ENCODE peak calls at places on chromosomes 16 and 17, in ten cellular contexts. T, R, U, P, M, N, I, Y, G and K are unnamed samples.

GRCh38 chr16:84929421-84930297 is 81.7 kb downstream of the ZDHHC7 start:
- DNase-seq in I (no peak), M (no peak), U (no peak), T (no peak), G (peak; percentile 54), R (peak; percentile 60), N (no peak), P (no peak), Y (no peak), K (no peak)

GRCh38 chr16:30622455-30623032 is 12.4 kb upstream of the ZNF689 start:
- DNase-seq in N (no peak), I (no peak), Y (no peak), G (no peak), P (no peak), M (no peak), R (no peak), U (no peak), T (no peak), K (no peak)

GRCh38 chr17:31586946-31587345 is 195.5 kb downstream of the RAB11FIP4 start:
- DNase-seq in Y (no peak), I (no peak), P (no peak), T (no peak), M (no peak), U (no peak), R (no peak), N (no peak), G (peak; percentile 75), K (no peak)

GRCh38 chr17:15092762-15093161 is 172.4 kb downstream of the PMP22 start:
- DNase-seq in M (no peak), I (peak; percentile 3), G (peak; percentile 63), T (no peak), P (no peak), U (no peak), R (no peak), Y (no peak), N (no peak), K (no peak)

GRCh38 chr17:2383628-2384167 is 17.2 kb downstream of the MNT start:
- DNase-seq in Y (no peak), T (no peak), P (no peak), I (no peak), G (peak; percentile 58), R (no peak), U (no peak), M (no peak), N (no peak), K (no peak)

GRCh38 chr16:48542020-48542473 is 67.9 kb downstream of the N4BP1 start:
- DNase-seq in N (peak; percentile 54), U (peak; percentile 75), I (no peak), R (peak; percentile 56), P (peak; percentile 61), G (peak; percentile 83), T (peak; percentile 34), M (peak; percentile 24), Y (peak; percentile 37), K (no peak)

GRCh38 chr17:42672038-42672437 is 4.8 kb downstream of the PLEKHH3 start:
- DNase-seq in N (no peak), Y (no peak), I (no peak), G (no peak), R (no peak), M (no peak), U (no peak), P (no peak), T (peak; percentile 39), K (no peak)

GRCh38 chr16:24850289-24850931 is 4.6 kb downstream of the SLC5A11 start:
- DNase-seq in M (no peak), Y (no peak), N (no peak), P (no peak), T (no peak), U (no peak), G (peak; percentile 64), I (no peak), R (no peak), K (no peak)

GRCh38 chr17:68248886-68249872 is 1.3 kb downstream of the AMZ2 start:
- DNase-seq in U (no peak), Y (no peak), M (no peak), I (no peak), G (no peak), P (no peak), N (no peak), T (no peak), R (no peak), K (no peak)

GRCh38 chr16:28491080-28491969 is 549 bp downstream of the CLN3 start:
- DNase-seq in M (peak; percentile 33), Y (peak; percentile 48), U (peak; percentile 70), I (no peak), P (peak; percentile 46), N (peak; percentile 23), T (peak; percentile 50), G (peak; percentile 52), R (peak; percentile 46), K (peak; percentile 41)

GRCh38 chr16:66741131-66741900 is 10.1 kb downstream of the DYNC1LI2 start:
- DNase-seq in N (peak; percentile 24), R (peak; percentile 91), I (peak; percentile 71), G (peak; percentile 98), U (peak; percentile 84), P (peak; percentile 91), T (peak; percentile 94), M (no peak), Y (peak; percentile 97), K (peak; percentile 50)

GRCh38 chr17:40980594-40980993 is 3.5 kb downstream of the KRT40 start:
- DNase-seq in U (no peak), Y (no peak), P (no peak), M (no peak), G (peak; percentile 77), I (no peak), T (no peak), N (no peak), R (no peak), K (no peak)

GRCh38 chr17:35660902-35661301 is 70.5 kb upstream of the RASL10B start:
- DNase-seq in G (no peak), R (no peak), Y (peak; percentile 8), N (no peak), U (no peak), T (no peak), M (no peak), P (no peak), I (no peak), K (no peak)
- TF ChIP-seq CTCF in G (no peak), R (no peak), Y (peak; percentile 49), N (no peak), U (no peak), T (no peak), M (no peak), P (no peak), I (peak; percentile 7), K (no peak)

DNA sequence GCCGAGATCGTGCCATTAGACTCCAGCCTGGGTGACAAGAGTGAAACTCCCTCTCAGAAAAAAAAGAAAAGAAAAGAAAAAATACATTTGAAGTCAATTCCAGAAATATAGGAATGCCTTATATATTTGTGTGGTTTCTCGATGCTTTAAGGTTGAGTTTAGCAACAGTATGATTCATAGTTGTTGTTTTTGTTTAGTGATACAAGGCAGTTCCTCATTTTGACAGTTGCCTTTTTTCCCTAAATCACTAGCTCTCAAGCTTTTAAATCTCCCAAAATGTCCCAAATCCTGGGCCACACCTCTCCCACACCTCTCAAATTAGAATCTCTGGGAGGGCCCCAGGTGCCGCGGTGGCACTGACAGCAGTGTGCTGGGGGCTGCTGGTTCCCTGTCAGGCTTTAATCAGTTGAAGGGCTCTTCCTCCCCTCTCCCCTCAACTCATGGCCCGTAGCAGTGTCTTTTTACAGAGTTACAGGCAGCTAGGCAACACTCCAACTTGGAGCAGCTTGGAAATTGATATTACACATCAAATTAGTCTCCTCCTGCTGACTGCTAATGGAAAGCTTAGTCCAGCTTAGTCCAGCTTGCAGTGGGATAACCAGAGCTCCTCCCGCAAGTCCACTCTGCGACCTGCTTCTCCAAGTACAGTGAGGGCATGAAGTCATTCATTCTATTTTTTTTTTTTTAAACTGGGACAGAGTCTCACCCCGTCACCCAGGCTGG is 58.5 kb downstream of the EPN2 start:
- DNase-seq in T (no peak), M (no peak), G (no peak), I (no peak), Y (no peak), U (no peak), P (no peak), R (no peak), N (no peak), K (no peak)
- TF ChIP-seq CTCF in T (no peak), M (no peak), G (no peak), I (no peak), Y (no peak), U (no peak), P (no peak), R (no peak), N (no peak), K (no peak)

DNA sequence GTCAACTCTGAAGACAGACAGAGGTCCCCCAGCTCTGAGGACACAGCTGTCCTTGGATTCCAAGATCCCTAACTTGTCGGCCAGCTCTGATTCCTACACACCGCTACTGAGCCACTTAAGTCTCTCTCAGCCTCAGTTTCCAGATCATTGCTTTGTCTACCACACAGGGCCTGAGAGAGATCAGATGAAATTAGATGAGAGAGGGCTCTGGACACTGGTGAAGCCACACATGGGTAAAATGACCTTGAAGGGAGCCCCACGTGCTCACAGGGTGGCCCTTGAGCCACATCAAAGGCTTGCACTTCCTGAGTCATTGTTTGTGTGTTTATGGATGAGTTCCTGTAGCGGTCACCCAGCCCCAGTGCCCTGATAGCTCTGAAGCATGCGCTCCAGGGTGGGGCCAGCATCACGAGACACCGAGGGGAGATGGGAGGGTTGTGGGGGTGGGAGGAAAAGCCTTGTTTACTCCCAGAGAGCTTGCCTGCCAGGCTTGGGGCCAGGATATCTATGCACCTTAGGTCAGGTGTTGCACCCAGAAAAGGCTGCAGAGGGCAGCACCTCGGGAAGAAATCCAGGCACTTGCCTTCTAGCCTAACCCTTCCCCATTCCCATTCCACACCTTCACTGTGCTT is 32.7 kb upstream of the SLC6A2 start:
- DNase-seq in Y (no peak), T (no peak), M (no peak), P (no peak), U (no peak), R (no peak), G (no peak), N (peak; percentile 38), I (no peak), K (no peak)
- TF ChIP-seq CTCF in Y (peak; percentile 11), T (no peak), M (peak; percentile 41), P (no peak), U (peak; percentile 8), R (no peak), G (peak; percentile 17), N (peak; percentile 44), I (peak; percentile 9), K (peak; percentile 47)

GRCh38 chr16:12901204-12901596 is 198 bp upstream of the SHISA9 start:
- DNase-seq in T (no peak), P (no peak), I (no peak), Y (no peak), R (no peak), N (peak; percentile 34), U (no peak), M (no peak), G (peak; percentile 29), K (peak; percentile 23)

GRCh38 chr16:12899529-12900168 is 1.7 kb upstream of the SHISA9 start:
- DNase-seq in M (no peak), U (no peak), I (no peak), R (no peak), P (no peak), Y (no peak), N (no peak), T (no peak), G (no peak), K (no peak)

GRCh38 chr16:12896562-12896961 is 4.8 kb upstream of the SHISA9 start:
- DNase-seq in P (no peak), G (peak; percentile 65), I (no peak), N (peak; percentile 36), M (peak; percentile 15), R (no peak), Y (no peak), U (no peak), T (peak; percentile 20), K (peak; percentile 25)

GRCh38 chr16:12900599-12901203 is 697 bp upstream of the SHISA9 start:
- DNase-seq in I (no peak), Y (no peak), P (no peak), U (no peak), R (no peak), N (peak; percentile 8), M (no peak), T (no peak), G (no peak), K (no peak)

GRCh38 chr16:12898556-12898955 is 2.8 kb upstream of the SHISA9 start:
- DNase-seq in I (no peak), G (no peak), M (no peak), N (no peak), P (no peak), R (no peak), Y (no peak), U (no peak), T (no peak), K (no peak)
- TF ChIP-seq CTCF in I (no peak), G (no peak), M (peak; percentile 9), N (no peak), P (no peak), R (no peak), Y (no peak), U (no peak), T (no peak), K (peak; percentile 29)